ENCODE peak calls at places on chromosomes 11 and 22, in ten cellular contexts. C, H, M, O, Q, I, K, A, S and Y are unnamed samples.

GRCh38 chr11:79949574-79949973 is 508.7 kb upstream of the TENM4 start:
- DNase-seq in C (no peak), H (no peak), M (no peak), O (peak), Q (no peak), I (no peak), K (no peak), A (no peak), S (no peak), Y (no peak)

GRCh38 chr11:48013269-48013901 is 33.0 kb downstream of the PTPRJ start:
- DNase-seq in C (no peak), H (peak), M (peak), O (no peak), Q (peak), I (peak), K (no peak), A (no peak), S (no peak), Y (no peak)

GRCh38 chr11:36501236-36501635 is 8.8 kb downstream of the TRAF6 start:
- DNase-seq in C (no peak), H (no peak), M (peak), O (no peak), Q (no peak), I (no peak), K (no peak), A (no peak), S (no peak), Y (no peak)

GRCh38 chr22:19855504-19856409 is 1.1 kb upstream of the GNB1L start:
- DNase-seq in C (peak), H (peak), M (peak), O (peak), Q (peak), I (peak), K (peak), A (peak), S (no peak), Y (peak)

GRCh38 chr22:17369553-17370035 is 334 bp downstream of the CECR2 start:
- DNase-seq in C (peak), H (peak), M (no peak), O (no peak), Q (peak), I (no peak), K (no peak), A (peak), S (peak), Y (peak)

GRCh38 chr11:2791521-2792375 is 92.0 kb upstream of the KCNQ1OT1 start:
- DNase-seq in C (peak), H (peak), M (no peak), O (no peak), Q (peak), I (no peak), K (no peak), A (peak), S (peak), Y (peak)

GRCh38 chr11:133946541-133947297 is 10.0 kb downstream of the IGSF9B start:
- DNase-seq in C (no peak), H (peak), M (no peak), O (no peak), Q (no peak), I (no peak), K (no peak), A (no peak), S (no peak), Y (no peak)

GRCh38 chr11:96459751-96460150 is 69.9 kb downstream of the JRKL start:
- DNase-seq in C (no peak), H (no peak), M (no peak), O (no peak), Q (no peak), I (no peak), K (no peak), A (no peak), S (no peak), Y (no peak)

GRCh38 chr11:126404367-126404766 is 48.9 kb downstream of the ST3GAL4 start:
- DNase-seq in C (no peak), H (no peak), M (peak), O (no peak), Q (no peak), I (no peak), K (no peak), A (no peak), S (no peak), Y (no peak)

GRCh38 chr22:50308597-50308935 is 1.1 kb upstream of the PLXNB2 start:
- DNase-seq in C (no peak), H (peak), M (peak), O (peak), Q (peak), I (no peak), K (no peak), A (peak), S (no peak), Y (peak)

GRCh38 chr11:40118026-40118425 is 1341.4 kb downstream of the LRRC4C start:
- DNase-seq in C (no peak), H (no peak), M (no peak), O (no peak), Q (no peak), I (no peak), K (no peak), A (no peak), S (no peak), Y (no peak)

GRCh38 chr11:100890779-100891178 is 203.7 kb downstream of the ARHGAP42 start:
- DNase-seq in C (no peak), H (no peak), M (peak), O (no peak), Q (no peak), I (no peak), K (no peak), A (no peak), S (no peak), Y (no peak)

GRCh38 chr11:29166306-29166705 is 850.5 kb downstream of the KCNA4 start:
- DNase-seq in C (no peak), H (no peak), M (no peak), O (no peak), Q (no peak), I (no peak), K (no peak), A (no peak), S (no peak), Y (no peak)

GRCh38 chr22:27973851-27974250 is 54.8 kb upstream of the PITPNB start:
- DNase-seq in C (no peak), H (no peak), M (no peak), O (no peak), Q (no peak), I (no peak), K (no peak), A (no peak), S (no peak), Y (no peak)

GRCh38 chr11:76637491-76638266 is 32.9 kb downstream of the LRRC32 start:
- DNase-seq in C (peak), H (peak), M (no peak), O (no peak), Q (peak), I (peak), K (no peak), A (no peak), S (peak), Y (peak)

GRCh38 chr11:76634934-76635333 is 35.6 kb downstream of the LRRC32 start:
- DNase-seq in C (peak), H (no peak), M (no peak), O (no peak), Q (no peak), I (no peak), K (no peak), A (no peak), S (no peak), Y (no peak)

GRCh38 chr11:76635991-76636520 is 34.5 kb downstream of the LRRC32 start:
- DNase-seq in C (peak), H (no peak), M (no peak), O (no peak), Q (no peak), I (no peak), K (no peak), A (no peak), S (no peak), Y (no peak)

GRCh38 chr11:76638267-76639197 is 32.0 kb downstream of the LRRC32 start:
- DNase-seq in C (peak), H (no peak), M (no peak), O (no peak), Q (no peak), I (no peak), K (no peak), A (no peak), S (no peak), Y (no peak)

DNA sequence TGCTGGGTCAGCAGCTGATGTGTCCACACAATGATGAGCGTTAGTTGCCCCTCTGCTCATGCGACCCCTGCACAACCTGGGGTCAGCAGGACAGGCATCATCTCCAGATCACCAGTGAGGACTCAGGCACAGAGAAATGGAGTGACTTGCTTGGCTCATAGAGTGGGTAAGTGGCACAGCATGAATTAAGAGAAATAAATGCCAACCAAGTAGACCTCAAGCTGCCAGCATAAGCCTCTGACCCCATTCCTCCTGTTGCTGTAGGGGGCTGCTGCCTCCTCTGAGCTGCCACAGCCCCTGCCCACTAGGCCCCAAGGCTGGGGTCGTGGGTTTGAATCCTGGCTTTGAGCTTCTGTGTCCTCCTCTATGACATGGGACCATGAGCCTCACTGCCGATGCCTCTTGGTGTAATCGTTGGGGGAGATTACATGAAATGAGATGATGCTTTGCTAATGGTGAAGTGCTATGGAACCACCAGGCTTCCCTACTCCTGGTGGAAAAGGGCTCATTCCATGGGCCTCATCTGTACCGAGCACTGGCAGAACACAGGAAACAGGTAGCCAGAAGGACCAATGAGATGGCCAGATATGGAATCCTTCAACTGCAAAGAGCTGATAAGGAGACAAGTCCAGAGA is 33.6 kb downstream of the LRRC32 start:
- DNase-seq in C (peak), H (no peak), M (no peak), O (no peak), Q (no peak), I (no peak), K (no peak), A (no peak), S (no peak), Y (no peak)
- H3K27ac ChIP-seq in C (no peak), H (peak), M (no peak), O (peak), Q (no peak), I (peak), K (no peak), A (no peak), S (no peak), Y (no peak)

GRCh38 chr11:35143509-35144102 is 4.6 kb downstream of the CD44 start:
- DNase-seq in C (no peak), H (no peak), M (no peak), O (no peak), Q (no peak), I (no peak), K (no peak), A (no peak), S (no peak), Y (no peak)
- H3K4me3 ChIP-seq in C (no peak), H (no peak), M (peak), O (peak), Q (no peak), I (no peak), K (no peak), A (peak), S (peak), Y (no peak)

GRCh38 chr11:57335343-57336110 is at the start of gene SSRP1:
- DNase-seq in C (peak), H (peak), M (peak), O (no peak), Q (peak), I (peak), K (peak), A (peak), S (peak), Y (peak)
- TF ChIP-seq POLR2A in C (peak), H (peak), M (peak), O (no peak), Q (peak), I (peak), K (peak), A (peak), S (no peak), Y (peak)

GRCh38 chr11:11984563-11984962 is 23.9 kb downstream of the DKK3 start:
- DNase-seq in C (no peak), H (no peak), M (no peak), O (no peak), Q (no peak), I (no peak), K (no peak), A (no peak), S (peak), Y (no peak)
- H3K27ac ChIP-seq in C (no peak), H (peak), M (peak), O (no peak), Q (no peak), I (no peak), K (no peak), A (no peak), S (no peak), Y (no peak)

GRCh38 chr11:32775908-32776307 is 18.6 kb downstream of the CCDC73 start:
- DNase-seq in C (no peak), H (no peak), M (no peak), O (no peak), Q (no peak), I (no peak), K (no peak), A (no peak), S (no peak), Y (no peak)
- H3K4me3 ChIP-seq in C (no peak), H (no peak), M (no peak), O (no peak), Q (no peak), I (no peak), K (no peak), A (no peak), S (no peak), Y (no peak)

GRCh38 chr11:64759722-64760719 is at the start of gene PYGM:
- DNase-seq in C (peak), H (peak), M (no peak), O (no peak), Q (peak), I (no peak), K (no peak), A (peak), S (no peak), Y (peak)
- TF ChIP-seq POLR2A in C (no peak), H (peak), M (peak), O (no peak), Q (no peak), I (no peak), K (no peak), A (no peak), S (no peak), Y (no peak)

DNA sequence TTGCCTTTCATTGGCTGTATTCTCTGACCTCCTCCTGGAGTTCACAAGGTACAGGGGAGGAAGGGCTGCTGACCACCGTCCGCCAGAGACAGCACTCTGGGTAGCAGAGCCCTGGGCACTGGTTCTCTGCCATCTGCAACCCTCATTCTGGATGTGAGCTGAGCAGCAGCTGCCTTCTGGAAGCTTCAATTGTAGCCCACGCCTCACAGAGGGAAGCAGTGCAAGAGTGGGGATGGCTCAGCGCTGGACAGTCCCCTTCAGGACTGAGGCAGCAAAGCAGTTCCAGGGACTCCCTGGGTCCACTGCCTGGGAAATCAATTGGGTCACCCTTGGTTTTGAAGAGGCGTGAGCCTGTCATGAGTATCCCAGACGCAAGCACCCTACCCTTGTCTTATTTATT is 346.2 kb downstream of the CADM1 start:
- DNase-seq in C (no peak), H (no peak), M (no peak), O (no peak), Q (no peak), I (no peak), K (no peak), A (no peak), S (no peak), Y (no peak)
- H3K27ac ChIP-seq in C (no peak), H (no peak), M (no peak), O (no peak), Q (no peak), I (no peak), K (no peak), A (no peak), S (no peak), Y (no peak)

GRCh38 chr22:36860017-36860416 is 789 bp upstream of the NCF4 start:
- DNase-seq in C (no peak), H (no peak), M (no peak), O (no peak), Q (no peak), I (no peak), K (no peak), A (no peak), S (no peak), Y (no peak)

GRCh38 chr22:36858966-36859365 is 1.8 kb upstream of the NCF4 start:
- DNase-seq in C (no peak), H (no peak), M (no peak), O (no peak), Q (no peak), I (no peak), K (no peak), A (no peak), S (no peak), Y (no peak)

GRCh38 chr22:36862251-36863242 is 1.7 kb downstream of the NCF4 start:
- DNase-seq in C (no peak), H (peak), M (no peak), O (no peak), Q (peak), I (no peak), K (no peak), A (no peak), S (no peak), Y (peak)

GRCh38 chr22:36860438-36860820 is 377 bp upstream of the NCF4 start:
- DNase-seq in C (no peak), H (no peak), M (no peak), O (no peak), Q (no peak), I (no peak), K (no peak), A (no peak), S (no peak), Y (no peak)

DNA sequence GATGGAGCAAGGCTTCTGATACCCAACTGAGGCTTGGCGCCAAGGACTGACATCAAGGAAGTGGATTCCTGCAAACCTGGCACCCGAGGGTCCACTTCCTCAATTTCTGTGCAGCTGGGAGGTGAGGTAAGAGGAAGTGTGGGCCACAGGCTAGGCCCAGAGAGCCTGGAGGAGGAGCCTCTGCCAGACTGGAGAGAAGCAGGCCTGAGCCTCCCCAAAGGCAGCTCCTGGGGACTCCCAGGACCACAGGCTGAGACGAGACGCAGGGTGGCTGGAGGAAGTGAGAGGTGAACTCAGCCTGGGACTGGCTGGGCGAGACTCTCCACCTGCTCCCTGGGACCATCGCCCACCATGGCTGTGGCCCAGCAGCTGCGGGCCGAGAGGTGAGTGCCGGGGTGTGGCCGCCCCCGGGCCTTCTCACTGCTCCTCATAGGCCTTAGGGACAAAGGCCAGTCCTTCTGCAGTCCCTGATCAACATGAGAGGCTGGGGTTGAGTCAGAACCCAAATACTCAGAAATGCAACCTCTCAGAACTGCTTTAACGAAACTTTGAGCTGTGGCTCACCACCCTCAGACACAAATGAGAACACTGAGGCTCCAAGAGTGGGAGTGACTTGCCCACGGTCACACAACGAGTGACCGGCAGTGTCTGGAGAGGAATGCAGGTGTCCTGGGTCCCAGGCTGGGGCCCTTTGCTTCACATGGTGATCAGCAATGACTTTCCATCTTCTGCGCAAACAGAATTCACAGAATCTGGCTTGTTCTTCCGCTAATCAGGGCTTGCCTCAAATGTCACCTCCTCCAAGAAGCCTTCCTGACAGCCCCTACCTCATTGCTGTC is at the start of gene NCF4:
- DNase-seq in C (no peak), H (peak), M (no peak), O (no peak), Q (peak), I (no peak), K (no peak), A (no peak), S (no peak), Y (peak)
- H3K4me3 ChIP-seq in C (peak), H (peak), M (no peak), O (peak), Q (peak), I (no peak), K (no peak), A (no peak), S (peak), Y (no peak)

DNA sequence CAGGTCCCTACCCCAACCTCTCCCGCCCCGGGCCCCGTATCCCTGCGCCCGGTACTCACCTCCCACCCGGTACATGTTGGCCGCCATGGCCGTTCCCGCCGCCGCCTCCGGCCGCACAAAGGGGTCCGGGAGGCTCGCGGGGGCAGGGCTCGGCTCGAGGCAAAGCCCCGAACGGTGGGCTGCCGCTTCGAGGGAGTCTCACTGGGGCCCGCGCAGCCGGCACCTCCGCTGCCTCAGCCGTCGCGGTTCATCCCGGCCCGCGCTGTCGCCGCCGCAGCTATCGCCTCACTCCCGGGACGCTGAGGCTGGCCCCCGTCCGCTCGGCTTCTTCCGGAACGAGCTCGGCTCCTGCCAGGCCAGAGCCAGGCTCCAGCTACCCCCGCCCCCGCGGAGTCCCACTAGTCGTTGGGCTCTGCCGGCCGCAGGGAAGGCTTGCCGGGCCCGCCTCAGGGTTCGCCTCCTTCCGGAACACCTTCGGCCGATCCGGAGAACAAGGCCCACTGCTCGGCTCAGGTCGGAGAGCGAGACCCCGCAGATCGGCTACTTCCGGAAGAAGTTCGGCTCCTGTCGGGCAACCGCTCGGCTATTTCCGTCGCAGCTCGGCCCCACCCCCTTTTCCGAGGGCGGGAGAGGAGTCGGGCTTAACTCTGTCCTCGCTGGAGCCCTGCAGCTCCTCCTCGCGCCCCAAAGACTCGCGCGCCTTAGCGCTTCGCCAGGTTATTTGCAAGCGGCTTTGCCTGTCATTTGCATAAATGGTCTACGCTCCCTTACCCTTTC is at the start of gene MTA2:
- DNase-seq in C (peak), H (peak), M (peak), O (peak), Q (peak), I (peak), K (peak), A (peak), S (peak), Y (peak)
- TF ChIP-seq POLR2A in C (peak), H (peak), M (no peak), O (peak), Q (peak), I (peak), K (peak), A (peak), S (no peak), Y (peak)